ENCODE peak calls at places on chromosomes 7 and 10, in nine cellular contexts. Y, E, K, I, G, H, N, M and U are unnamed samples. For H3K4me1, the result is how much of the 10 kb centered on the place peaks cover.

GRCh38 chr7:45220846-45221245 is 63.3 kb downstream of the RAMP3 start:
- DNase-seq in Y (no peak), E (no peak), K (no peak), I (no peak), G (no peak), H (no peak), N (no peak), M (no peak), U (no peak)

GRCh38 chr7:295155-296154 is 5.5 kb downstream of the FOXL3 start:
- DNase-seq in Y (no peak), E (no peak), K (no peak), I (no peak), G (no peak), H (no peak), N (no peak), M (peak), U (no peak)

GRCh38 chr7:84638339-84638697 is 443.7 kb upstream of the SEMA3A start:
- DNase-seq in Y (no peak), E (no peak), K (no peak), I (no peak), G (no peak), H (no peak), N (no peak), M (no peak), U (no peak)

GRCh38 chr7:94057955-94058354 is 53.8 kb upstream of the BET1 start:
- DNase-seq in Y (no peak), E (no peak), K (no peak), I (no peak), G (no peak), H (no peak), N (no peak), M (no peak), U (no peak)

GRCh38 chr10:28236641-28237040 is 66.2 kb downstream of the MPP7 start:
- DNase-seq in Y (no peak), E (no peak), K (no peak), I (no peak), G (peak), H (no peak), N (no peak), M (no peak), U (no peak)

GRCh38 chr7:69464035-69464434 is 134.2 kb upstream of the AUTS2 start:
- DNase-seq in Y (no peak), E (no peak), K (no peak), I (no peak), G (no peak), H (no peak), N (no peak), M (no peak), U (no peak)

GRCh38 chr10:4354382-4354812 is 471.6 kb upstream of the AKR1E2 start:
- DNase-seq in Y (no peak), E (no peak), K (peak), I (no peak), G (peak), H (no peak), N (no peak), M (no peak), U (no peak)

GRCh38 chr10:68239069-68239468 is 7.2 kb upstream of the ATOH7 start:
- DNase-seq in Y (no peak), E (no peak), K (no peak), I (no peak), G (no peak), H (no peak), N (no peak), M (peak), U (no peak)

GRCh38 chr10:125153693-125154490 is 6.5 kb downstream of the CTBP2 start:
- DNase-seq in Y (no peak), E (no peak), K (no peak), I (no peak), G (peak), H (no peak), N (no peak), M (no peak), U (no peak)

GRCh38 chr7:2730846-2731770 is 43.1 kb downstream of the AMZ1 start:
- DNase-seq in Y (peak), E (peak), K (no peak), I (no peak), G (no peak), H (no peak), N (no peak), M (peak), U (peak)

GRCh38 chr10:62735464-62736188 is 68.9 kb upstream of the ADO start:
- DNase-seq in Y (no peak), E (no peak), K (no peak), I (no peak), G (peak), H (no peak), N (no peak), M (no peak), U (no peak)

GRCh38 chr10:16441106-16441850 is 4.5 kb downstream of the PTER start:
- DNase-seq in Y (no peak), E (no peak), K (peak), I (no peak), G (peak), H (no peak), N (no peak), M (no peak), U (no peak)

GRCh38 chr10:49651039-49651835 is 28.2 kb upstream of the C10orf53 start:
- DNase-seq in Y (peak), E (no peak), K (no peak), I (no peak), G (no peak), H (no peak), N (no peak), M (peak), U (no peak)

GRCh38 chr7:79272066-79272669 is 181.3 kb downstream of the MAGI2 start:
- DNase-seq in Y (no peak), E (no peak), K (no peak), I (no peak), G (peak), H (peak), N (no peak), M (no peak), U (no peak)

GRCh38 chr7:111357691-111358090 is 204.6 kb downstream of the IMMP2L start:
- DNase-seq in Y (no peak), E (no peak), K (peak), I (no peak), G (peak), H (no peak), N (no peak), M (no peak), U (no peak)

GRCh38 chr7:56605146-56605545 is 488.9 kb upstream of the NUPR2 start:
- DNase-seq in Y (no peak), E (no peak), K (no peak), I (no peak), G (no peak), H (no peak), N (no peak), M (no peak), U (no peak)

GRCh38 chr10:18660816-18661431 is 1.7 kb downstream of the ARL5B start:
- DNase-seq in Y (no peak), E (no peak), K (no peak), I (no peak), G (no peak), H (no peak), N (no peak), M (no peak), U (no peak)
- H3K4me1 ChIP-seq in Y (under half), E (under half), K (under half), I (under half), G (under half), H (under half), N (under half), M (under half), U (under half)

GRCh38 chr10:35092851-35093250 is 2.7 kb upstream of the CUL2 start:
- DNase-seq in Y (no peak), E (no peak), K (no peak), I (no peak), G (no peak), H (no peak), N (no peak), M (no peak), U (no peak)

GRCh38 chr10:35091994-35092393 is 1.9 kb upstream of the CUL2 start:
- DNase-seq in Y (no peak), E (no peak), K (no peak), I (no peak), G (no peak), H (no peak), N (no peak), M (no peak), U (no peak)

GRCh38 chr10:35097510-35097909 is 7.4 kb upstream of the CUL2 start:
- DNase-seq in Y (no peak), E (no peak), K (no peak), I (no peak), G (no peak), H (no peak), N (no peak), M (no peak), U (no peak)

GRCh38 chr10:35090162-35090954 is at the start of gene CUL2:
- DNase-seq in Y (peak), E (peak), K (peak), I (peak), G (peak), H (peak), N (peak), M (peak), U (peak)

GRCh38 chr10:35096312-35096711 is 6.2 kb upstream of the CUL2 start:
- DNase-seq in Y (no peak), E (no peak), K (no peak), I (no peak), G (no peak), H (no peak), N (no peak), M (no peak), U (no peak)
- TF ChIP-seq CTCF in Y (no peak), E (no peak), K (no peak), I (no peak), G (no peak), H (no peak), N (no peak), M (no peak), U (no peak)

GRCh38 chr10:72333111-72334012 is 21.4 kb downstream of the DNAJB12 start:
- DNase-seq in Y (no peak), E (no peak), K (no peak), I (no peak), G (no peak), H (no peak), N (no peak), M (peak), U (peak)
- H3K4me1 ChIP-seq in Y (half or more), E (under half), K (half or more), I (half or more), G (half or more), H (under half), N (half or more), M (under half), U (half or more)

DNA sequence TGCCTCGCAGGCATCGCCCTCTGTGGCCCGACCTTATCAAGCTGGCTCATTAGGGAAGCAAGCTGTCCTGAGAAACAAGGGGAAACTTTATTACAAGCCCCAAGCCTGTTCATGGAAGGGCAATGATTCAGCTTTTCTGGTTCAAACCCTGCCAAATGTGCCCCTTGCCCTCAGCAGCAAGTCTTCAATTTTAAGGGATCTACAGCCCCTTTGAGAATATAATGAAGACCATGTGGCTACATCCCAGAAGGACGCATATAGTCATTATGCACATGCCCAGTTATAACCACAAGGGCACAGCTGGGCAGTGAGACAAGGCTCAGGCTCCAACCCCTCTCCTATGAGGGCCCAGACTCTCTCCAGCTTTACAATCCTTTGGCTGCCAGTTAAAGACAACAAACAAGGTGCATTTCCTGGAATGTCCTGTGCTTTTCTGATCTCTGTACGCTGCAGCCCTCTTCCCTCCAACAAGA is 56.7 kb downstream of the DDC start:
- DNase-seq in Y (no peak), E (no peak), K (no peak), I (no peak), G (no peak), H (no peak), N (no peak), M (no peak), U (no peak)
- TF ChIP-seq CTCF in Y (no peak), E (no peak), K (no peak), I (no peak), G (no peak), H (no peak), N (no peak), M (no peak), U (no peak)

DNA sequence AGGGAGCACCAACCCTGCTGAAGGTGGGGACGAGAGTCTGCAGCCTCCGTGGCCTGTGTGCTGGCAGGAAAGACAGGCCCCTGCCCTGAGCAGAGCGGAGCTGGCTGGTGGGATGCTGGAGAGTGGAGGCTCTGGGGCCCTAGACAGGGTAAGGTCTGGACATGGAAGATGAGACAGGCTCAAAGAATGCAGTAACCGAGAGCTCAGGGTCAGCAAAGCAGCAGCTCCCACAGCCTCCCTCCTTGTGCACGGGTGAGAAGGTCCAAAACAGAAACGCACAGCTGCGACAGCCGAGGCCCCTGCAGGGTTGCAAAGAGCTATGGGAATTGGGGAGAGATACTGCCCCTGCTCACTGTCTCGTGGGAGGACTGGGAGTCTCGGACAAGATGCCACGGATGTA is 80.5 kb downstream of the TNS3 start:
- DNase-seq in Y (peak), E (no peak), K (no peak), I (no peak), G (peak), H (no peak), N (no peak), M (no peak), U (peak)
- H3K4me1 ChIP-seq in Y (under half), E (under half), K (under half), I (under half), G (under half), H (under half), N (under half), M (under half), U (half or more)